ENCODE peak calls at places on chromosomes 4 and X, in six cellular contexts. R is transverse colon, M is SK-N-SH, E is Panc1, J is sigmoid colon, H is prostate gland. C is an unnamed sample.

GRCh38 chrX:1442016-1442665 is 10.6 kb downstream of the ASMTL start:
- DNase-seq in M (no peak), H (no peak), E (no peak), J (peak; percentile 54), R (no peak), C (no peak)

GRCh38 chr4:87118421-87118820 is 102.0 kb downstream of the KLHL8 start:
- DNase-seq in M (no peak), E (no peak), H (no peak), J (no peak), R (no peak), C (no peak)

GRCh38 chr4:101835121-101835904 is 44.8 kb downstream of the BANK1 start:
- DNase-seq in H (peak; percentile 14), E (no peak), R (no peak), J (peak; percentile 72), M (peak; percentile 26), C (no peak)

GRCh38 chrX:121958886-121959285 is 911.5 kb downstream of the GLUD2 start:
- DNase-seq in E (no peak), R (no peak), M (no peak), H (no peak), J (no peak), C (no peak)

GRCh38 chrX:129145382-129145781 is 377.9 kb downstream of the SMARCA1 start:
- DNase-seq in R (no peak), E (no peak), M (no peak), H (no peak), J (no peak), C (no peak)

GRCh38 chr4:179695175-179695574 is 2252.9 kb upstream of the AGA start:
- DNase-seq in J (no peak), R (no peak), H (no peak), M (no peak), E (no peak), C (no peak)

GRCh38 chr4:99402765-99403164 is 32.4 kb downstream of the ADH7 start:
- DNase-seq in M (no peak), R (no peak), H (no peak), J (no peak), E (no peak), C (no peak)

GRCh38 chrX:75968293-75968692 is 183.2 kb upstream of the MAGEE2 start:
- DNase-seq in M (no peak), R (peak; percentile 20), E (no peak), H (no peak), J (no peak), C (no peak)

GRCh38 chrX:132612990-132613564 is 124.2 kb upstream of the MBNL3 start:
- DNase-seq in H (peak; percentile 7), J (no peak), R (peak; percentile 27), E (no peak), M (peak; percentile 34), C (no peak)

GRCh38 chr4:100738388-100739165 is 220.8 kb upstream of the EMCN start:
- DNase-seq in E (peak; percentile 8), J (peak; percentile 58), H (no peak), M (no peak), R (peak; percentile 35), C (no peak)

GRCh38 chr4:159540501-159540900 is 437.6 kb downstream of the RAPGEF2 start:
- DNase-seq in R (no peak), J (no peak), H (no peak), E (no peak), M (no peak), C (no peak)

GRCh38 chrX:13283512-13283911 is 36.3 kb downstream of the ATXN3L start:
- DNase-seq in M (no peak), J (no peak), R (no peak), E (no peak), H (no peak), C (no peak)

GRCh38 chrX:134733595-134733994 is 75.3 kb upstream of the PLAC1 start:
- DNase-seq in J (no peak), E (no peak), H (no peak), R (no peak), M (no peak), C (no peak)

GRCh38 chr4:172881645-172882044 is 287.0 kb upstream of the GALNT7 start:
- DNase-seq in R (no peak), J (no peak), E (no peak), M (no peak), H (no peak), C (no peak)

GRCh38 chr4:76459291-76459723 is 24.3 kb downstream of the SHROOM3 start:
- DNase-seq in R (no peak), H (no peak), E (no peak), J (no peak), M (no peak), C (no peak)

GRCh38 chrX:1465261-1466231 is 12.8 kb upstream of the ASMTL start:
- DNase-seq in M (no peak), J (peak; percentile 57), H (no peak), R (no peak), E (no peak), C (no peak)

GRCh38 chr4:90546114-90546513 is 418.9 kb downstream of the CCSER1 start:
- DNase-seq in H (no peak), R (no peak), M (no peak), E (no peak), J (no peak), C (no peak)

GRCh38 chr4:57020467-57021101 is 41.9 kb downstream of the POLR2B start:
- DNase-seq in E (no peak), J (no peak), R (no peak), M (no peak), H (no peak), C (no peak)

GRCh38 chr4:10104211-10104990 is 12.2 kb downstream of the WDR1 start:
- DNase-seq in E (no peak), R (no peak), J (no peak), M (no peak), H (no peak), C (no peak)

GRCh38 chrX:108199691-108200090 is 108.1 kb downstream of the ATG4A start:
- DNase-seq in J (no peak), H (no peak), M (peak; percentile 23), E (no peak), R (no peak), C (no peak)

GRCh38 chr4:143773998-143774898 is 73.8 kb upstream of the FREM3 start:
- DNase-seq in H (peak; percentile 28), E (peak; percentile 38), R (peak; percentile 38), J (no peak), M (peak; percentile 21), C (no peak)

GRCh38 chr4:123740236-123740635 is 343.6 kb downstream of the SPRY1 start:
- DNase-seq in J (no peak), R (no peak), M (no peak), E (no peak), H (no peak), C (no peak)

GRCh38 chrX:140034916-140035315 is 69.6 kb upstream of the CXorf66 start:
- DNase-seq in J (no peak), E (no peak), M (peak; percentile 2), R (no peak), H (no peak), C (no peak)

GRCh38 chr4:138555584-138555983 is 313.4 kb upstream of the SLC7A11 start:
- DNase-seq in E (no peak), J (no peak), R (no peak), H (no peak), M (no peak), C (no peak)

GRCh38 chrX:153609917-153610833 is 11.2 kb upstream of the CCNQ start:
- DNase-seq in M (peak; percentile 88), R (peak; percentile 66), J (peak; percentile 84), E (no peak), H (peak; percentile 27), C (peak; percentile 39)

GRCh38 chrX:13304052-13304451 is 15.8 kb downstream of the ATXN3L start:
- DNase-seq in H (no peak), J (no peak), M (no peak), E (no peak), R (no peak), C (no peak)

GRCh38 chrX:108167211-108167872 is 75.8 kb downstream of the ATG4A start:
- DNase-seq in J (no peak), H (no peak), M (no peak), E (no peak), R (no peak), C (no peak)

GRCh38 chrX:40446927-40447326 is 133.8 kb upstream of the ATP6AP2 start:
- DNase-seq in J (no peak), R (peak; percentile 42), M (no peak), H (peak; percentile 22), E (no peak), C (peak; percentile 51)

GRCh38 chr4:53273726-53274125 is 92.1 kb downstream of the SCFD2 start:
- DNase-seq in M (no peak), H (no peak), E (no peak), J (no peak), R (no peak), C (no peak)

GRCh38 chrX:122835886-122836285 is 348.2 kb upstream of the GRIA3 start:
- DNase-seq in R (no peak), H (no peak), M (no peak), J (no peak), E (no peak), C (no peak)

GRCh38 chr4:44558206-44558605 is 93.2 kb downstream of the YIPF7 start:
- DNase-seq in J (no peak), M (no peak), E (no peak), H (no peak), R (no peak), C (no peak)

GRCh38 chrX:68654693-68655092 is 7.2 kb downstream of the STARD8 start:
- DNase-seq in H (no peak), M (no peak), J (no peak), R (no peak), E (no peak), C (no peak)

GRCh38 chr4:111037591-111037990 is 414.7 kb upstream of the PITX2 start:
- DNase-seq in M (no peak), J (no peak), R (no peak), E (no peak), H (no peak), C (no peak)

GRCh38 chr4:124879195-124879594 is 166.7 kb upstream of the ANKRD50 start:
- DNase-seq in E (no peak), R (no peak), J (no peak), M (no peak), H (no peak), C (no peak)
- TF ChIP-seq POLR2AphosphoS5 in E (no peak), R (no peak), J (no peak), M (no peak), H (no peak), C (no peak)

GRCh38 chr4:83109480-83110221 is 4.9 kb downstream of the PLAC8 start:
- DNase-seq in J (peak; percentile 68), M (peak; percentile 77), H (peak; percentile 18), R (peak; percentile 45), E (no peak), C (no peak)
- TF ChIP-seq POLR2AphosphoS5 in J (no peak), M (no peak), H (no peak), R (peak; percentile 35), E (peak; percentile 25), C (no peak)

GRCh38 chrX:53682885-53683555 is 3.5 kb downstream of the HUWE1 start:
- DNase-seq in E (no peak), J (peak; percentile 65), R (peak; percentile 25), M (peak; percentile 47), H (no peak), C (no peak)
- TF ChIP-seq POLR2AphosphoS5 in E (peak; percentile 20), J (no peak), R (no peak), M (no peak), H (no peak), C (no peak)

DNA sequence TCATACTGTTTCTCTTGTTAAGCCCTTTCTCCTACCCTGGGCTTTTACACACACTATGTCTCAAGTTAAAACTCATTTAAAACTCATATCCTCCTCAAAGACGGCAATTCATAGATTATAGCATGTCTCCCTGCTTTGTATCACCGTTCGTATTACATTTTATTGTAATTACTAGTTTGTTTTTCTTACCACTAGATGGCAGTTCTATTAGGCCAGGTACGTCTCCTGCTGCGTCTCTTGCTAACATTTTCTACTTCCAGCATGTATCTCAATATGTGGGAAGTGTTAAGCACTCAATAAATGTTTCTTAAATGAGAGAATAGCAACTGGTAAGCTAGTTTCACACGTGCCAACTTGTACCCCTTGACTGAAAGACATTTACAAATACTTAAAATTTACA is 450.3 kb upstream of the PCDH7 start:
- DNase-seq in R (no peak), E (no peak), M (no peak), J (no peak), H (no peak), C (no peak)
- TF ChIP-seq POLR2AphosphoS5 in R (no peak), E (no peak), M (no peak), J (no peak), H (no peak), C (no peak)

C was measured in breast epithelium.